ENCODE peak calls at places on chromosomes 3 and 15, in six cellular contexts. E is sigmoid colon; Z is heart right ventricle; Q is thyroid gland; K is SJSA1; A is effector memory CD4-positive, alpha-beta T cell. I is an unnamed sample. For H3K4me1, the result is how much of the 10 kb centered on the place peaks cover.

GRCh38 chr15:43376017-43376705 is 5.3 kb downstream of the TUBGCP4 start:
- DNase-seq in Q (peak), E (no peak), K (peak), A (peak), Z (no peak), I (no peak)

GRCh38 chr15:37142371-37142770 is 42.0 kb upstream of the MEIS2 start:
- DNase-seq in K (no peak), Z (no peak), Q (no peak), A (no peak), E (no peak), I (no peak)

GRCh38 chr15:89802986-89803820 is 11.4 kb downstream of the ANPEP start:
- DNase-seq in K (no peak), Q (no peak), E (no peak), Z (no peak), A (no peak), I (no peak)

GRCh38 chr3:114370537-114371174 is 76.8 kb downstream of the TIGIT start:
- DNase-seq in E (no peak), A (no peak), K (no peak), Z (no peak), Q (no peak), I (no peak)

GRCh38 chr3:39107056-39107873 is at the start of the genes GORASP1 and TTC21A:
- DNase-seq in K (peak), A (peak), Q (peak), Z (peak), E (peak), I (peak)

GRCh38 chr3:23256741-23257435 is 53.8 kb downstream of the UBE2E2 start:
- DNase-seq in E (no peak), A (no peak), K (no peak), Q (no peak), Z (no peak), I (no peak)

GRCh38 chr15:25543156-25543555 is 104.3 kb upstream of the UBE3A start:
- DNase-seq in Q (peak), A (no peak), E (peak), Z (peak), K (no peak), I (no peak)

GRCh38 chr15:63156708-63157065 is 590 bp downstream of the RPS27L start:
- DNase-seq in Z (peak), A (peak), Q (peak), K (no peak), E (peak), I (peak)

GRCh38 chr3:48414376-48415250 is 15.3 kb downstream of the PLXNB1 start:
- DNase-seq in Z (no peak), K (no peak), Q (no peak), E (peak), A (no peak), I (no peak)

GRCh38 chr3:150104564-150104963 is 133.9 kb upstream of the PFN2 start:
- DNase-seq in E (no peak), Q (no peak), K (no peak), A (no peak), Z (no peak), I (no peak)

GRCh38 chr3:94423566-94423965 is 360.7 kb downstream of the NSUN3 start:
- DNase-seq in Z (no peak), A (no peak), E (no peak), Q (no peak), K (no peak), I (no peak)

GRCh38 chr15:75904241-75904631 is 558 bp downstream of the FBXO22 start:
- DNase-seq in K (no peak), Q (no peak), E (no peak), A (no peak), Z (peak), I (no peak)

GRCh38 chr15:39300451-39301153 is 280.3 kb upstream of the THBS1 start:
- DNase-seq in Q (no peak), A (no peak), Z (no peak), K (peak), E (no peak), I (no peak)
- H3K4me1 ChIP-seq in Q (under half), A (under half), Z (under half), K (half or more), E (under half), I (under half)

DNA sequence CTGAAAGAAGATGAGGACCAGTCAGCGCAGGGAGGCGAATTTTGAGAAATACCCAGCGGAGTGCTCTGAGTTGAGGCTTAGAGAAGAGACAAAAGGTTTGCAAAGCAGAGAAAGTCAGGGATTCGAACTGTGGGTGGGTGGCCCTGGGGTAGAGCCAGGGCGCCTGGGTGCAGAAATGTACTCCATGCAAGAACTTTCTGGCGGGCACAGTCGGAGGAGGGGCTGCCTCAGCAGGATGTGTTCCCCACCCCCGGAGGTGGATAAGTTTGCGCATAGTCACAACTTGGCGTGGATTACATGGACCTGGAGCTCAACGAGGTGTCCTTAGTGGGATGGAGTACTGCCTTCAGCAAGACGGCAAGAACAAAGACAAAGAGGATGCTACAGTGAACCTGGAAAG is 117.3 kb upstream of the ALDH1A3 start:
- DNase-seq in K (no peak), Z (no peak), Q (no peak), A (no peak), E (no peak), I (no peak)
- H3K4me1 ChIP-seq in K (under half), Z (under half), Q (under half), A (under half), E (under half), I (under half)

GRCh38 chr3:59401924-59402323 is 352.1 kb upstream of the CFAP20DC start:
- DNase-seq in A (no peak), E (no peak), Z (no peak), K (no peak), Q (no peak), I (no peak)
- H3K4me1 ChIP-seq in A (under half), E (under half), Z (under half), K (under half), Q (under half), I (under half)

DNA sequence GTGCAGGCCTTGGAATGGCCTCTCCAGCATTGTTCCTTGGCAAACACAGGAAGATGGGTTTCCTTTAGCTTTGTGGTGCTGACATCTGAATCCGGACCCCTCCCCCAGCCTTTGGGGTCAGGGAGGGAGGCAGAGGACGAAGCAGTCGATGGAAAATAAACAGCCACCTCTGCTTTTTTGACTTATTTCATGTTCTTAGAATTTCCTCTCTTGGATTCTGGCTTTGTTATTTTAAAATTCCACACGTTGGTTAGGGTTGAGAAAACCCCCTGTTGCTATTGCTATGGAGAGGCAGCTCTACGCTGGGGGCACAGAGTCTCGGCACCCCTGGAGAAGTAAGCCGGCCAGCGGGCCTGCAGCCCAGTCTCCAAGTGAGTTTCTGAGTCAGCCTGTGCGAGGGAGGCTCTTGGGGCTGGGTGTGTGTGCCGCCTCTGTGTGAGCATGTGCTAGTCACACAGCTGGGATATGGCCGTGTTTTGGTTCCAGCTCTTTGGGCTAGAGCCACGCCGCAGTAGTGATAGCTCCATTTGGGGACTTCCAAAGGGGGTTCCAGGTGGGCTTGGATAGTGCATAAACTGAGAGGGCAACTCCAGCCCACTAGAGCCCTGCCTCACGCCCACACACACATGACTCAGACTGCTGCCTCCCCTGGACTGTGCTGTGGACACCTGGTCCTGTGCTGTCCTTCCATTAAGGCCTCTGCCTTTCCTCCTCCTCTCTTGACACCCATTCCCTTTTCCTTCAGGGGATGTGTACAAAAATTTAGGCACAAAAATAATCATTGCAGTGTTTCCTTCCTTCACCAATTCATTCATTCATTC is 58.8 kb downstream of the AMOTL2 start:
- DNase-seq in Z (peak), A (no peak), Q (peak), K (peak), E (peak), I (peak)
- H3K4me1 ChIP-seq in Z (under half), A (under half), Q (under half), K (half or more), E (half or more), I (half or more)

DNA sequence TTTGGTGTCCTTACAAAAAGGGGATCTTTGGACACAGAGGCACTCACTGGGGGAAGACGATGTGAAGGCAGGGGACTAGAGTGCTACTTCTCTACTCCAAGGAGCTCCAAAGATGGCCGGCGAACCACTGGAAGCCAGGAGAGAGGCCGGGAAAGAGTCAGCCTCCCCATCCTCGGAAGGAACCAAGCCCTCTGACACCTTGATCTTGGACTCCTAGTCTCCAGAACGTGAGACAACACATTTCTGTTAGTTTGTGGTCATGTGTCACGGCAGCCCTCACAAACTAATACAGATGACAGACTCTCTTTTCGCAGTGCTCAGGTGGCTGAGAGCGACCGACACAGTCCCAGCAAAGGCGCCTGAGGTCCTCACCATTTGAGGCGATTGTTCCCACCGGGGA is 24.4 kb upstream of the ATP2B2 start:
- DNase-seq in A (no peak), Z (no peak), K (no peak), Q (no peak), E (no peak), I (no peak)
- H3K4me1 ChIP-seq in A (under half), Z (under half), K (under half), Q (under half), E (under half), I (under half)

GRCh38 chr15:64841258-64842098 is at the start of gene PLEKHO2:
- DNase-seq in Z (peak), K (peak), A (peak), E (peak), Q (peak), I (peak)
- H3K4me1 ChIP-seq in Z (under half), K (under half), A (half or more), E (half or more), Q (under half), I (half or more)

DNA sequence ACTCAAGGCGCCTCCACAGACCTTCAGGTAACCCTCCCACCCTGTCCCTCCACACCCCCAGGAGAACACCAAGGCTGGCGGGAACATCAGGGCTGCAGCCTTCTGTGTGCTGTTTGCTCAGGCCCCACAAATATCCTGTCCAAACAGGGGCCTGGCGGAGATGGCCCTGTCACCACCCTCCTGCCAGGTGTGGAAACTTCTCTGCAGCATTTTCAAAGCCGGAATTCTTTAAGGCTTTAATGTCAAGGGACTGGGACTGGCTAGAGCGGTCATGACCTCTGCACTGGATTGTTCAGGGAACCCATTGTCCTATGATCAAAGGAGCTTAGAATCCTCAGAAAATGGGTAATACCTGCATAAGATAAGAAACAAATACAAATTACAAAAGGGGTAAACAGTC is 46.6 kb downstream of the FBLN2 start:
- DNase-seq in K (no peak), Z (no peak), Q (no peak), A (no peak), E (peak), I (no peak)
- H3K4me1 ChIP-seq in K (under half), Z (under half), Q (under half), A (under half), E (under half), I (under half)